ENCODE peak calls at places on chromosomes 2 and 18, in nine cellular contexts. One of them, this sample, is unnamed.
A peak's percentile ranks its signal among the peaks of the same experiment; 100 is the strongest.

GRCh38 chr2:25885933-25886332 is 7.6 kb upstream of the ASXL2 start:
- DNase-seq in cardiac fibroblast: no peak
- DNase-seq in BE2C: no peak
- DNase-seq in psoas muscle: no peak
- DNase-seq in H9: no peak
- DNase-seq in AG10803: peak; percentile 34
- DNase-seq in type B pancreatic cell: no peak
- DNase-seq in progenitor cell of endocrine pancreas: no peak
- DNase-seq in breast epithelium: no peak
- DNase-seq in this sample: peak; percentile 82

GRCh38 chr2:164701565-164701964 is 80.3 kb upstream of the GRB14 start:
- DNase-seq in psoas muscle: no peak
- DNase-seq in breast epithelium: no peak
- DNase-seq in BE2C: no peak
- DNase-seq in H9: no peak
- DNase-seq in AG10803: no peak
- DNase-seq in type B pancreatic cell: no peak
- DNase-seq in progenitor cell of endocrine pancreas: no peak
- DNase-seq in cardiac fibroblast: no peak
- DNase-seq in this sample: no peak

GRCh38 chr2:13005761-13006336 is 289.1 kb downstream of the TRIB2 start:
- DNase-seq in breast epithelium: no peak
- DNase-seq in cardiac fibroblast: peak; percentile 85
- DNase-seq in progenitor cell of endocrine pancreas: no peak
- DNase-seq in psoas muscle: no peak
- DNase-seq in H9: no peak
- DNase-seq in BE2C: peak; percentile 19
- DNase-seq in AG10803: no peak
- DNase-seq in type B pancreatic cell: no peak
- DNase-seq in this sample: no peak

GRCh38 chr2:213475433-213475832 is 191.2 kb downstream of the SPAG16 start:
- DNase-seq in psoas muscle: no peak
- DNase-seq in progenitor cell of endocrine pancreas: no peak
- DNase-seq in BE2C: no peak
- DNase-seq in type B pancreatic cell: no peak
- DNase-seq in AG10803: no peak
- DNase-seq in breast epithelium: no peak
- DNase-seq in cardiac fibroblast: no peak
- DNase-seq in H9: no peak
- DNase-seq in this sample: peak; percentile 1

GRCh38 chr18:46555724-46556123 is 101.3 kb downstream of the LOXHD1 start:
- DNase-seq in AG10803: peak; percentile 2
- DNase-seq in H9: peak; percentile 63
- DNase-seq in type B pancreatic cell: no peak
- DNase-seq in psoas muscle: no peak
- DNase-seq in progenitor cell of endocrine pancreas: no peak
- DNase-seq in cardiac fibroblast: peak; percentile 2
- DNase-seq in BE2C: peak; percentile 21
- DNase-seq in breast epithelium: no peak
- DNase-seq in this sample: no peak

GRCh38 chr2:207133862-207134519 is 31.8 kb downstream of the KLF7 start:
- DNase-seq in AG10803: peak; percentile 87
- DNase-seq in type B pancreatic cell: no peak
- DNase-seq in H9: no peak
- DNase-seq in BE2C: no peak
- DNase-seq in cardiac fibroblast: peak; percentile 96
- DNase-seq in psoas muscle: peak; percentile 63
- DNase-seq in progenitor cell of endocrine pancreas: no peak
- DNase-seq in breast epithelium: peak; percentile 23
- DNase-seq in this sample: peak; percentile 98

GRCh38 chr2:30230855-30231725 is at the start of gene LBH:
- DNase-seq in type B pancreatic cell: peak; percentile 89
- DNase-seq in H9: peak; percentile 85
- DNase-seq in psoas muscle: peak; percentile 80
- DNase-seq in BE2C: peak; percentile 86
- DNase-seq in progenitor cell of endocrine pancreas: peak; percentile 86
- DNase-seq in AG10803: peak; percentile 88
- DNase-seq in cardiac fibroblast: peak; percentile 93
- DNase-seq in breast epithelium: peak; percentile 88
- DNase-seq in this sample: peak; percentile 72

GRCh38 chr2:216873573-216873972 is 13.7 kb upstream of the TNP1 start:
- DNase-seq in BE2C: no peak
- DNase-seq in psoas muscle: no peak
- DNase-seq in type B pancreatic cell: no peak
- DNase-seq in H9: no peak
- DNase-seq in AG10803: no peak
- DNase-seq in progenitor cell of endocrine pancreas: no peak
- DNase-seq in cardiac fibroblast: no peak
- DNase-seq in breast epithelium: no peak
- DNase-seq in this sample: no peak

GRCh38 chr2:145593991-145594702 is 1074.2 kb upstream of the ZEB2 start:
- DNase-seq in psoas muscle: no peak
- DNase-seq in progenitor cell of endocrine pancreas: no peak
- DNase-seq in AG10803: peak; percentile 85
- DNase-seq in type B pancreatic cell: no peak
- DNase-seq in cardiac fibroblast: peak; percentile 82
- DNase-seq in BE2C: no peak
- DNase-seq in breast epithelium: no peak
- DNase-seq in H9: no peak
- DNase-seq in this sample: peak; percentile 91

GRCh38 chr2:122072666-122073065 is 317.2 kb downstream of the TSN start:
- DNase-seq in AG10803: peak; percentile 34
- DNase-seq in H9: no peak
- DNase-seq in breast epithelium: no peak
- DNase-seq in cardiac fibroblast: peak; percentile 15
- DNase-seq in BE2C: no peak
- DNase-seq in psoas muscle: no peak
- DNase-seq in progenitor cell of endocrine pancreas: no peak
- DNase-seq in type B pancreatic cell: no peak
- DNase-seq in this sample: no peak

DNA sequence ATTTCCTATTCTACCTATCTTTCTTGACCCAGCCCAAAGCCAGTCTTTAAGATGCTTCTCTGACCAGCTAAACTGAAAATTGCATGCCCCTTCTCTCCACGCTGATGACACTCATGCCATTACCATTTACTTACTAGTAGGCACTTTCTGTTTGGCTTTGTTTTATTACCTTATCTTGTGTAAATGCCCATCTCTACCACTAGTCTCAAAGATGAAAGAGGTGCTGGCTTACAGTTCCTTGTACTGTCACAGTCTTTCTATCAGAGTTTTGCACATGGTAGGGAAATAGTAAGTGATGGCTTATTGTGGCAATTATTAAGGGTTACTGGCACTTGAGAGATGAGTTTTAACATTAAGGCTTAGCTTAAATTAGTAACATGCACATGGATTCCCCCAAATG is 352.1 kb downstream of the RBM43 start:
- DNase-seq in psoas muscle: no peak
- DNase-seq in BE2C: no peak
- DNase-seq in progenitor cell of endocrine pancreas: no peak
- DNase-seq in breast epithelium: no peak
- DNase-seq in type B pancreatic cell: no peak
- DNase-seq in AG10803: no peak
- DNase-seq in H9: no peak
- DNase-seq in cardiac fibroblast: no peak
- DNase-seq in this sample: no peak
- TF ChIP-seq CTCF in psoas muscle: no peak
- TF ChIP-seq CTCF in BE2C: peak; percentile 20
- TF ChIP-seq CTCF in progenitor cell of endocrine pancreas: peak; percentile 14
- TF ChIP-seq CTCF in breast epithelium: no peak
- TF ChIP-seq CTCF in type B pancreatic cell: peak; percentile 60
- TF ChIP-seq CTCF in AG10803: peak; percentile 11
- TF ChIP-seq CTCF in H9: peak; percentile 52
- TF ChIP-seq CTCF in cardiac fibroblast: peak; percentile 7
- TF ChIP-seq CTCF in this sample: no peak

GRCh38 chr18:49362431-49362830 is 98.0 kb downstream of the DYM start:
- DNase-seq in psoas muscle: no peak
- DNase-seq in breast epithelium: no peak
- DNase-seq in BE2C: no peak
- DNase-seq in AG10803: peak; percentile 6
- DNase-seq in type B pancreatic cell: no peak
- DNase-seq in progenitor cell of endocrine pancreas: no peak
- DNase-seq in cardiac fibroblast: peak; percentile 23
- DNase-seq in H9: no peak
- DNase-seq in this sample: no peak
- TF ChIP-seq CTCF in psoas muscle: no peak
- TF ChIP-seq CTCF in breast epithelium: no peak
- TF ChIP-seq CTCF in BE2C: no peak
- TF ChIP-seq CTCF in AG10803: no peak
- TF ChIP-seq CTCF in type B pancreatic cell: no peak
- TF ChIP-seq CTCF in progenitor cell of endocrine pancreas: no peak
- TF ChIP-seq CTCF in cardiac fibroblast: no peak
- TF ChIP-seq CTCF in H9: no peak
- TF ChIP-seq CTCF in this sample: no peak

GRCh38 chr2:111188681-111189080 is 68.0 kb downstream of the BCL2L11 start:
- DNase-seq in H9: no peak
- DNase-seq in progenitor cell of endocrine pancreas: no peak
- DNase-seq in breast epithelium: no peak
- DNase-seq in psoas muscle: no peak
- DNase-seq in BE2C: no peak
- DNase-seq in type B pancreatic cell: no peak
- DNase-seq in AG10803: no peak
- DNase-seq in cardiac fibroblast: no peak
- DNase-seq in this sample: no peak

GRCh38 chr2:111186123-111186715 is 65.5 kb downstream of the BCL2L11 start:
- DNase-seq in AG10803: no peak
- DNase-seq in type B pancreatic cell: no peak
- DNase-seq in breast epithelium: no peak
- DNase-seq in BE2C: no peak
- DNase-seq in psoas muscle: no peak
- DNase-seq in progenitor cell of endocrine pancreas: no peak
- DNase-seq in H9: no peak
- DNase-seq in cardiac fibroblast: no peak
- DNase-seq in this sample: no peak

GRCh38 chr2:111184725-111185495 is 64.2 kb downstream of the BCL2L11 start:
- DNase-seq in cardiac fibroblast: peak; percentile 50
- DNase-seq in BE2C: no peak
- DNase-seq in type B pancreatic cell: no peak
- DNase-seq in H9: no peak
- DNase-seq in breast epithelium: peak; percentile 76
- DNase-seq in AG10803: peak; percentile 39
- DNase-seq in progenitor cell of endocrine pancreas: no peak
- DNase-seq in psoas muscle: no peak
- DNase-seq in this sample: no peak

GRCh38 chr2:111185496-111186022 is 64.8 kb downstream of the BCL2L11 start:
- DNase-seq in type B pancreatic cell: no peak
- DNase-seq in AG10803: no peak
- DNase-seq in psoas muscle: no peak
- DNase-seq in breast epithelium: no peak
- DNase-seq in cardiac fibroblast: no peak
- DNase-seq in H9: no peak
- DNase-seq in progenitor cell of endocrine pancreas: no peak
- DNase-seq in BE2C: no peak
- DNase-seq in this sample: no peak

DNA sequence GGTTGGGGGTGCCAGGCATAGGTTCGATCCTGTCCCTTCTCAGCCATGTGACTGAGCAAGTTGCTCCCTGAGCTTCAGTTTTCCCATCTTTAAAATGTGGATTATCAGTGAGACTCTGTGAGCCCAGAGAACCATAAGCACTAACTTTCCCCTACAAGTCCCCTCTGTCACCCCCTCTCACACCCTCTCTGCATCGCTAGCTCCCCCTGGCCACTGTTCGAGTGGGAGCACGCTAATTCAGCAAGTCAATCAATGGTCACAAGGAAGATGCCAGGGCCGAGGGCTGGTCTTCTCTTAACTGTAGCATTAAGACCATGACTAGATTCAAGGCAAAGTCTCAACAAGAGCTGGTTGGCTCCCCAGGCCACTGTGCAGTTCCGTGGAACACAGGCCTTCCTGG is 66.2 kb downstream of the BCL2L11 start:
- DNase-seq in BE2C: no peak
- DNase-seq in AG10803: no peak
- DNase-seq in cardiac fibroblast: no peak
- DNase-seq in psoas muscle: no peak
- DNase-seq in type B pancreatic cell: no peak
- DNase-seq in breast epithelium: no peak
- DNase-seq in progenitor cell of endocrine pancreas: no peak
- DNase-seq in H9: no peak
- DNase-seq in this sample: no peak
- TF ChIP-seq CTCF in BE2C: no peak
- TF ChIP-seq CTCF in AG10803: no peak
- TF ChIP-seq CTCF in cardiac fibroblast: no peak
- TF ChIP-seq CTCF in psoas muscle: no peak
- TF ChIP-seq CTCF in type B pancreatic cell: no peak
- TF ChIP-seq CTCF in breast epithelium: no peak
- TF ChIP-seq CTCF in progenitor cell of endocrine pancreas: no peak
- TF ChIP-seq CTCF in H9: peak; percentile 42
- TF ChIP-seq CTCF in this sample: no peak

GRCh38 chr2:19346983-19347618 is 11.3 kb downstream of the OSR1 start:
- DNase-seq in psoas muscle: no peak
- DNase-seq in AG10803: no peak
- DNase-seq in cardiac fibroblast: no peak
- DNase-seq in type B pancreatic cell: no peak
- DNase-seq in H9: no peak
- DNase-seq in progenitor cell of endocrine pancreas: no peak
- DNase-seq in breast epithelium: no peak
- DNase-seq in BE2C: no peak
- DNase-seq in this sample: no peak

GRCh38 chr2:19349911-19350677 is 8.3 kb downstream of the OSR1 start:
- DNase-seq in progenitor cell of endocrine pancreas: no peak
- DNase-seq in BE2C: peak; percentile 45
- DNase-seq in AG10803: no peak
- DNase-seq in cardiac fibroblast: peak; percentile 58
- DNase-seq in H9: peak; percentile 88
- DNase-seq in type B pancreatic cell: no peak
- DNase-seq in breast epithelium: no peak
- DNase-seq in psoas muscle: peak; percentile 68
- DNase-seq in this sample: peak; percentile 34

GRCh38 chr2:19350678-19351401 is 7.6 kb downstream of the OSR1 start:
- DNase-seq in type B pancreatic cell: no peak
- DNase-seq in AG10803: no peak
- DNase-seq in progenitor cell of endocrine pancreas: no peak
- DNase-seq in breast epithelium: no peak
- DNase-seq in psoas muscle: no peak
- DNase-seq in BE2C: no peak
- DNase-seq in cardiac fibroblast: no peak
- DNase-seq in H9: no peak
- DNase-seq in this sample: no peak

GRCh38 chr2:19348692-19349091 is 9.7 kb downstream of the OSR1 start:
- DNase-seq in psoas muscle: no peak
- DNase-seq in H9: no peak
- DNase-seq in type B pancreatic cell: no peak
- DNase-seq in AG10803: no peak
- DNase-seq in BE2C: no peak
- DNase-seq in breast epithelium: no peak
- DNase-seq in progenitor cell of endocrine pancreas: no peak
- DNase-seq in cardiac fibroblast: no peak
- DNase-seq in this sample: no peak

GRCh38 chr2:19347619-19348562 is 10.5 kb downstream of the OSR1 start:
- DNase-seq in type B pancreatic cell: peak; percentile 96
- DNase-seq in cardiac fibroblast: peak; percentile 99
- DNase-seq in AG10803: peak; percentile 98
- DNase-seq in breast epithelium: peak; percentile 97
- DNase-seq in progenitor cell of endocrine pancreas: peak; percentile 90
- DNase-seq in psoas muscle: peak; percentile 97
- DNase-seq in BE2C: peak; percentile 90
- DNase-seq in H9: peak; percentile 89
- DNase-seq in this sample: peak; percentile 99
- TF ChIP-seq CTCF in type B pancreatic cell: no peak
- TF ChIP-seq CTCF in cardiac fibroblast: no peak
- TF ChIP-seq CTCF in AG10803: no peak
- TF ChIP-seq CTCF in breast epithelium: no peak
- TF ChIP-seq CTCF in progenitor cell of endocrine pancreas: no peak
- TF ChIP-seq CTCF in psoas muscle: no peak
- TF ChIP-seq CTCF in BE2C: no peak
- TF ChIP-seq CTCF in H9: no peak
- TF ChIP-seq CTCF in this sample: no peak

GRCh38 chr2:33494877-33495641 is 18.6 kb downstream of the RASGRP3 start:
- DNase-seq in progenitor cell of endocrine pancreas: no peak
- DNase-seq in AG10803: no peak
- DNase-seq in cardiac fibroblast: no peak
- DNase-seq in H9: no peak
- DNase-seq in BE2C: no peak
- DNase-seq in breast epithelium: no peak
- DNase-seq in type B pancreatic cell: no peak
- DNase-seq in psoas muscle: no peak
- DNase-seq in this sample: no peak
- TF ChIP-seq CTCF in progenitor cell of endocrine pancreas: no peak
- TF ChIP-seq CTCF in AG10803: no peak
- TF ChIP-seq CTCF in cardiac fibroblast: no peak
- TF ChIP-seq CTCF in H9: no peak
- TF ChIP-seq CTCF in BE2C: no peak
- TF ChIP-seq CTCF in breast epithelium: no peak
- TF ChIP-seq CTCF in type B pancreatic cell: no peak
- TF ChIP-seq CTCF in psoas muscle: no peak
- TF ChIP-seq CTCF in this sample: no peak